ENCODE peak calls at places on chromosomes 6 and 20, in seven cellular contexts. E, M, V, A, O, L and R are unnamed samples.

GRCh38 chr6:106811088-106811686 is 163.3 kb downstream of the CD24 start:
- DNase-seq in E (no peak), M (no peak), V (no peak), A (no peak), O (no peak), L (no peak), R (no peak)

GRCh38 chr20:44495802-44496481 is 20.3 kb downstream of the TTPAL start:
- DNase-seq in E (no peak), M (no peak), V (peak; percentile 64), A (no peak), O (no peak), L (peak; percentile 98), R (peak; percentile 99)

GRCh38 chr6:132763269-132763668 is 5.6 kb upstream of the VNN2 start:
- DNase-seq in E (no peak), M (no peak), V (no peak), A (no peak), O (peak; percentile 31), L (peak; percentile 45), R (no peak)

GRCh38 chr6:114638346-114638745 is 295.5 kb upstream of the HS3ST5 start:
- DNase-seq in E (peak; percentile 75), M (no peak), V (no peak), A (peak; percentile 51), O (peak; percentile 89), L (no peak), R (no peak)

GRCh38 chr6:154239392-154239791 is 117.2 kb downstream of the IPCEF1 start:
- DNase-seq in E (no peak), M (no peak), V (peak; percentile 70), A (no peak), O (no peak), L (no peak), R (no peak)

GRCh38 chr6:41039060-41039998 is at the start of gene UNC5CL:
- DNase-seq in E (peak; percentile 76), M (no peak), V (peak; percentile 59), A (peak; percentile 84), O (peak; percentile 74), L (peak; percentile 23), R (no peak)

GRCh38 chr20:23669327-23669726 is 19.5 kb downstream of the CST4 start:
- DNase-seq in E (no peak), M (no peak), V (no peak), A (no peak), O (no peak), L (no peak), R (no peak)

GRCh38 chr6:45367999-45368398 is 9.7 kb downstream of the SUPT3H start:
- DNase-seq in E (no peak), M (no peak), V (no peak), A (no peak), O (no peak), L (no peak), R (no peak)

GRCh38 chr6:43290905-43291355 is 7.1 kb upstream of the SLC22A7 start:
- DNase-seq in E (no peak), M (no peak), V (no peak), A (no peak), O (no peak), L (no peak), R (no peak)

GRCh38 chr20:36175016-36175415 is 20.5 kb downstream of the EPB41L1 start:
- DNase-seq in E (no peak), M (no peak), V (no peak), A (no peak), O (no peak), L (peak; percentile 64), R (peak; percentile 68)

GRCh38 chr6:114735118-114735730 is 392.4 kb upstream of the HS3ST5 start:
- DNase-seq in E (no peak), M (no peak), V (no peak), A (no peak), O (peak; percentile 10), L (peak; percentile 63), R (no peak)

GRCh38 chr20:60782959-60783625 is 469.0 kb upstream of the CDH4 start:
- DNase-seq in E (no peak), M (no peak), V (no peak), A (no peak), O (no peak), L (no peak), R (no peak)
- H3K23ac ChIP-seq in E (no peak overlapping the region), M (no peak overlapping the region), V (no peak overlapping the region), A (no peak overlapping the region), O (no peak overlapping the region), L (no peak overlapping the region), R (no peak overlapping the region)

GRCh38 chr6:79296211-79296610 is 61.7 kb upstream of the HMGN3 start:
- DNase-seq in E (no peak), M (no peak), V (peak; percentile 93), A (no peak), O (no peak), L (no peak), R (no peak)
- H3K23ac ChIP-seq in E (no peak overlapping the region), M (no peak overlapping the region), V (no peak overlapping the region), A (no peak overlapping the region), O (no peak overlapping the region), L (no peak overlapping the region), R (no peak overlapping the region)

GRCh38 chr6:88868559-88868860 is 94.9 kb downstream of the RNGTT start:
- DNase-seq in E (no peak), M (no peak), V (no peak), A (no peak), O (no peak), L (no peak), R (no peak)

GRCh38 chr6:88867841-88868558 is 95.4 kb downstream of the RNGTT start:
- DNase-seq in E (no peak), M (no peak), V (no peak), A (no peak), O (peak; percentile 13), L (peak; percentile 29), R (peak; percentile 70)

GRCh38 chr6:88866856-88867255 is 96.6 kb downstream of the RNGTT start:
- DNase-seq in E (no peak), M (no peak), V (no peak), A (no peak), O (no peak), L (no peak), R (peak; percentile 25)

GRCh38 chr6:88864347-88865057 is 98.9 kb downstream of the RNGTT start:
- DNase-seq in E (no peak), M (no peak), V (no peak), A (no peak), O (no peak), L (no peak), R (no peak)

GRCh38 chr6:88865275-88865674 is 98.1 kb downstream of the RNGTT start:
- DNase-seq in E (no peak), M (no peak), V (no peak), A (no peak), O (no peak), L (no peak), R (no peak)
- H3K23ac ChIP-seq in E (no peak overlapping the region), M (no peak overlapping the region), V (no peak overlapping the region), A (no peak overlapping the region), O (no peak overlapping the region), L (no peak overlapping the region), R (no peak overlapping the region)

GRCh38 chr20:1618479-1618878 is 1.3 kb downstream of the SIRPB1 start:
- DNase-seq in E (no peak), M (no peak), V (peak; percentile 0), A (no peak), O (no peak), L (no peak), R (peak; percentile 0)

GRCh38 chr20:1617055-1617454 is 2.8 kb downstream of the SIRPB1 start:
- DNase-seq in E (no peak), M (no peak), V (peak; percentile 0), A (no peak), O (no peak), L (no peak), R (no peak)

GRCh38 chr20:1622450-1622849 is 2.6 kb upstream of the SIRPB1 start:
- DNase-seq in E (no peak), M (no peak), V (peak; percentile 0), A (no peak), O (no peak), L (no peak), R (no peak)

GRCh38 chr20:1619861-1620444 is at the start of gene SIRPB1:
- DNase-seq in E (no peak), M (no peak), V (peak; percentile 0), A (no peak), O (no peak), L (no peak), R (peak; percentile 0)

GRCh38 chr20:1618954-1619550 is 757 bp downstream of the SIRPB1 start:
- DNase-seq in E (no peak), M (no peak), V (peak; percentile 0), A (no peak), O (no peak), L (no peak), R (peak; percentile 0)
- H3K23ac ChIP-seq in E (no peak overlapping the region), M (no peak overlapping the region), V (no peak overlapping the region), A (no peak overlapping the region), O (no peak overlapping the region), L (no peak overlapping the region), R (no peak overlapping the region)

GRCh38 chr6:2751871-2752270 is 1.1 kb upstream of the MYLK4 start:
- DNase-seq in E (no peak), M (no peak), V (no peak), A (no peak), O (no peak), L (no peak), R (no peak)
- H3K23ac ChIP-seq in E (no peak overlapping the region), M (no peak overlapping the region), V (no peak overlapping the region), A (no peak overlapping the region), O (no peak overlapping the region), L (no peak overlapping the region), R (no peak overlapping the region)

GRCh38 chr6:149452062-149452939 is 32.5 kb downstream of the ZC3H12D start:
- DNase-seq in E (no peak), M (no peak), V (no peak), A (no peak), O (no peak), L (no peak), R (no peak)
- H3K23ac ChIP-seq in E (no peak overlapping the region), M (no peak overlapping the region), V (no peak overlapping the region), A (no peak overlapping the region), O (no peak overlapping the region), L (no peak overlapping the region), R (no peak overlapping the region)